ENCODE peak calls at places on chromosome 13, in six cellular contexts. One of them, this sample, is unnamed.

GRCh38 chr13:31050486-31051400 is 111.0 kb downstream of the HSPH1 start:
- DNase-seq in activated CD4-positive, alpha-beta T cell treated with anti-CD3 and anti-CD28 coated beads, Interleukin-2, amount 50 U/mL, for 48 hours: no peak
- DNase-seq in germinal center: no peak
- DNase-seq in NCI-H2227 treated with DMSO at 0.1 percent for 48 hours: no peak
- DNase-seq in HT1080: no peak
- DNase-seq in CD4-positive, CD25-positive, alpha-beta regulatory T cell: no peak
- DNase-seq in this sample: no peak

GRCh38 chr13:113486698-113487097 is 3.8 kb downstream of the DCUN1D2 start:
- DNase-seq in CD4-positive, CD25-positive, alpha-beta regulatory T cell: no peak
- DNase-seq in activated CD4-positive, alpha-beta T cell treated with anti-CD3 and anti-CD28 coated beads, Interleukin-2, amount 50 U/mL, for 48 hours: no peak
- DNase-seq in HT1080: no peak
- DNase-seq in NCI-H2227 treated with DMSO at 0.1 percent for 48 hours: no peak
- DNase-seq in germinal center: no peak
- DNase-seq in this sample: no peak

GRCh38 chr13:35729926-35730627 is 253.6 kb upstream of the MAB21L1 start:
- DNase-seq in activated CD4-positive, alpha-beta T cell treated with anti-CD3 and anti-CD28 coated beads, Interleukin-2, amount 50 U/mL, for 48 hours: no peak
- DNase-seq in NCI-H2227 treated with DMSO at 0.1 percent for 48 hours: no peak
- DNase-seq in germinal center: no peak
- DNase-seq in HT1080: no peak
- DNase-seq in CD4-positive, CD25-positive, alpha-beta regulatory T cell: no peak
- DNase-seq in this sample: no peak

GRCh38 chr13:113731192-113732175 is 27.5 kb upstream of the TMEM255B start:
- DNase-seq in activated CD4-positive, alpha-beta T cell treated with anti-CD3 and anti-CD28 coated beads, Interleukin-2, amount 50 U/mL, for 48 hours: no peak
- DNase-seq in HT1080: no peak
- DNase-seq in germinal center: no peak
- DNase-seq in CD4-positive, CD25-positive, alpha-beta regulatory T cell: no peak
- DNase-seq in NCI-H2227 treated with DMSO at 0.1 percent for 48 hours: no peak
- DNase-seq in this sample: no peak

GRCh38 chr13:32135655-32136054 is 104.1 kb downstream of the FRY start:
- DNase-seq in activated CD4-positive, alpha-beta T cell treated with anti-CD3 and anti-CD28 coated beads, Interleukin-2, amount 50 U/mL, for 48 hours: no peak
- DNase-seq in germinal center: no peak
- DNase-seq in NCI-H2227 treated with DMSO at 0.1 percent for 48 hours: no peak
- DNase-seq in HT1080: peak; percentile 56
- DNase-seq in CD4-positive, CD25-positive, alpha-beta regulatory T cell: no peak
- DNase-seq in this sample: no peak

GRCh38 chr13:65724261-65724660 is 1505.9 kb downstream of the PCDH9 start:
- DNase-seq in NCI-H2227 treated with DMSO at 0.1 percent for 48 hours: no peak
- DNase-seq in CD4-positive, CD25-positive, alpha-beta regulatory T cell: no peak
- DNase-seq in HT1080: peak; percentile 25
- DNase-seq in germinal center: no peak
- DNase-seq in activated CD4-positive, alpha-beta T cell treated with anti-CD3 and anti-CD28 coated beads, Interleukin-2, amount 50 U/mL, for 48 hours: no peak
- DNase-seq in this sample: no peak

GRCh38 chr13:36766295-36766694 is 52.7 kb upstream of the RFXAP start:
- DNase-seq in HT1080: peak; percentile 94
- DNase-seq in CD4-positive, CD25-positive, alpha-beta regulatory T cell: no peak
- DNase-seq in NCI-H2227 treated with DMSO at 0.1 percent for 48 hours: no peak
- DNase-seq in activated CD4-positive, alpha-beta T cell treated with anti-CD3 and anti-CD28 coated beads, Interleukin-2, amount 50 U/mL, for 48 hours: no peak
- DNase-seq in germinal center: no peak
- DNase-seq in this sample: no peak

GRCh38 chr13:29516880-29517279 is 78.6 kb downstream of the SLC7A1 start:
- DNase-seq in activated CD4-positive, alpha-beta T cell treated with anti-CD3 and anti-CD28 coated beads, Interleukin-2, amount 50 U/mL, for 48 hours: no peak
- DNase-seq in HT1080: no peak
- DNase-seq in germinal center: no peak
- DNase-seq in CD4-positive, CD25-positive, alpha-beta regulatory T cell: no peak
- DNase-seq in NCI-H2227 treated with DMSO at 0.1 percent for 48 hours: no peak
- DNase-seq in this sample: no peak

GRCh38 chr13:109297628-109298027 is 488.8 kb downstream of the IRS2 start:
- DNase-seq in CD4-positive, CD25-positive, alpha-beta regulatory T cell: no peak
- DNase-seq in HT1080: peak; percentile 59
- DNase-seq in NCI-H2227 treated with DMSO at 0.1 percent for 48 hours: no peak
- DNase-seq in germinal center: no peak
- DNase-seq in activated CD4-positive, alpha-beta T cell treated with anti-CD3 and anti-CD28 coated beads, Interleukin-2, amount 50 U/mL, for 48 hours: no peak
- DNase-seq in this sample: no peak

GRCh38 chr13:114025432-114026127 is 51.7 kb upstream of the C13orf46 start:
- DNase-seq in activated CD4-positive, alpha-beta T cell treated with anti-CD3 and anti-CD28 coated beads, Interleukin-2, amount 50 U/mL, for 48 hours: no peak
- DNase-seq in HT1080: no peak
- DNase-seq in germinal center: no peak
- DNase-seq in CD4-positive, CD25-positive, alpha-beta regulatory T cell: no peak
- DNase-seq in NCI-H2227 treated with DMSO at 0.1 percent for 48 hours: no peak
- DNase-seq in this sample: no peak

GRCh38 chr13:93810264-93810663 is 583.7 kb downstream of the GPC6 start:
- DNase-seq in HT1080: no peak
- DNase-seq in germinal center: no peak
- DNase-seq in activated CD4-positive, alpha-beta T cell treated with anti-CD3 and anti-CD28 coated beads, Interleukin-2, amount 50 U/mL, for 48 hours: no peak
- DNase-seq in CD4-positive, CD25-positive, alpha-beta regulatory T cell: no peak
- DNase-seq in NCI-H2227 treated with DMSO at 0.1 percent for 48 hours: no peak
- DNase-seq in this sample: no peak

GRCh38 chr13:98839826-98840769 is 87.6 kb upstream of the SLC15A1 start:
- DNase-seq in NCI-H2227 treated with DMSO at 0.1 percent for 48 hours: peak; percentile 33
- DNase-seq in HT1080: peak; percentile 59
- DNase-seq in CD4-positive, CD25-positive, alpha-beta regulatory T cell: peak; percentile 50
- DNase-seq in activated CD4-positive, alpha-beta T cell treated with anti-CD3 and anti-CD28 coated beads, Interleukin-2, amount 50 U/mL, for 48 hours: peak; percentile 54
- DNase-seq in germinal center: peak; percentile 68
- DNase-seq in this sample: peak; percentile 53